ENCODE peak calls at places on chromosomes 5 and 9, in four cellular contexts. One of them, this sample, is unnamed.

GRCh38 chr5:73691301-73691700 is 65.3 kb downstream of the ARHGEF28 start:
- DNase-seq in neural crest cell: no peak
- DNase-seq in pancreas: no peak
- DNase-seq in epithelial cell of esophagus: no peak
- DNase-seq in this sample: no peak

GRCh38 chr5:122313001-122313402 is 965 bp downstream of the SNCAIP start:
- DNase-seq in neural crest cell: no peak
- DNase-seq in pancreas: no peak
- DNase-seq in epithelial cell of esophagus: peak
- DNase-seq in this sample: peak

GRCh38 chr5:56757077-56757476 is 58.3 kb upstream of the MAP3K1 start:
- DNase-seq in neural crest cell: no peak
- DNase-seq in pancreas: no peak
- DNase-seq in epithelial cell of esophagus: peak
- DNase-seq in this sample: no peak

GRCh38 chr5:139658501-139658927 is 10.4 kb downstream of the CXXC5 start:
- DNase-seq in neural crest cell: no peak
- DNase-seq in pancreas: peak
- DNase-seq in epithelial cell of esophagus: peak
- DNase-seq in this sample: peak

GRCh38 chr5:15023846-15024245 is 152.3 kb upstream of the ANKH start:
- DNase-seq in neural crest cell: no peak
- DNase-seq in pancreas: no peak
- DNase-seq in epithelial cell of esophagus: peak
- DNase-seq in this sample: no peak

GRCh38 chr9:135590486-135591079 is 29.0 kb downstream of the PAEP start:
- DNase-seq in neural crest cell: no peak
- DNase-seq in pancreas: no peak
- DNase-seq in epithelial cell of esophagus: no peak
- DNase-seq in this sample: no peak

GRCh38 chr5:106121972-106122605 is 1548.6 kb downstream of the EFNA5 start:
- DNase-seq in neural crest cell: peak
- DNase-seq in pancreas: no peak
- DNase-seq in epithelial cell of esophagus: peak
- DNase-seq in this sample: peak

GRCh38 chr5:16502866-16503265 is 37.3 kb upstream of the ZNF622 start:
- DNase-seq in neural crest cell: no peak
- DNase-seq in pancreas: no peak
- DNase-seq in epithelial cell of esophagus: peak
- DNase-seq in this sample: no peak

GRCh38 chr5:134140530-134141201 is 26.2 kb downstream of the TCF7 start:
- DNase-seq in neural crest cell: peak
- DNase-seq in pancreas: peak
- DNase-seq in epithelial cell of esophagus: peak
- DNase-seq in this sample: peak

GRCh38 chr5:132003170-132003744 is 8.2 kb downstream of the ACSL6 start:
- DNase-seq in neural crest cell: peak
- DNase-seq in pancreas: peak
- DNase-seq in epithelial cell of esophagus: no peak
- DNase-seq in this sample: no peak

GRCh38 chr5:93915142-93915553 is 173.7 kb upstream of the POU5F2 start:
- DNase-seq in neural crest cell: no peak
- DNase-seq in pancreas: no peak
- DNase-seq in epithelial cell of esophagus: peak
- DNase-seq in this sample: no peak

GRCh38 chr5:759111-759741 is 25.3 kb downstream of the ZDHHC11B start:
- DNase-seq in neural crest cell: no peak
- DNase-seq in pancreas: peak
- DNase-seq in epithelial cell of esophagus: no peak
- DNase-seq in this sample: peak

GRCh38 chr9:4290427-4290837 is 9.4 kb downstream of the GLIS3 start:
- DNase-seq in neural crest cell: no peak
- DNase-seq in pancreas: no peak
- DNase-seq in epithelial cell of esophagus: no peak
- DNase-seq in this sample: no peak

GRCh38 chr9:130897848-130898551 is 1.4 kb upstream of the QRFP start:
- DNase-seq in neural crest cell: no peak
- DNase-seq in pancreas: peak
- DNase-seq in epithelial cell of esophagus: no peak
- DNase-seq in this sample: no peak

GRCh38 chr5:171137768-171138540 is 171.1 kb upstream of the TLX3 start:
- DNase-seq in neural crest cell: no peak
- DNase-seq in pancreas: no peak
- DNase-seq in epithelial cell of esophagus: peak
- DNase-seq in this sample: no peak

GRCh38 chr9:6929428-6929827 is 171.7 kb downstream of the KDM4C start:
- DNase-seq in neural crest cell: no peak
- DNase-seq in pancreas: no peak
- DNase-seq in epithelial cell of esophagus: no peak
- DNase-seq in this sample: no peak

GRCh38 chr9:135249191-135249590 is 161.7 kb downstream of the OLFM1 start:
- DNase-seq in neural crest cell: no peak
- DNase-seq in pancreas: peak
- DNase-seq in epithelial cell of esophagus: no peak
- DNase-seq in this sample: no peak

GRCh38 chr5:140232731-140233130 is 57.7 kb downstream of the CYSTM1 start:
- DNase-seq in neural crest cell: no peak
- DNase-seq in pancreas: no peak
- DNase-seq in epithelial cell of esophagus: no peak
- DNase-seq in this sample: no peak

GRCh38 chr5:77639624-77640023 is 1.1 kb upstream of the OTP start:
- DNase-seq in neural crest cell: no peak
- DNase-seq in pancreas: no peak
- DNase-seq in epithelial cell of esophagus: no peak
- DNase-seq in this sample: no peak

GRCh38 chr5:152349683-152350526 is 55.2 kb downstream of the NMUR2 start:
- DNase-seq in neural crest cell: peak
- DNase-seq in pancreas: peak
- DNase-seq in epithelial cell of esophagus: peak
- DNase-seq in this sample: peak

GRCh38 chr5:72210913-72211670 is 103.8 kb downstream of the MAP1B start:
- DNase-seq in neural crest cell: no peak
- DNase-seq in pancreas: peak
- DNase-seq in epithelial cell of esophagus: peak
- DNase-seq in this sample: no peak

GRCh38 chr5:145718956-145719355 is 116.2 kb downstream of the PRELID2 start:
- DNase-seq in neural crest cell: no peak
- DNase-seq in pancreas: no peak
- DNase-seq in epithelial cell of esophagus: peak
- DNase-seq in this sample: no peak
- TF ChIP-seq CTCF in neural crest cell: peak
- TF ChIP-seq CTCF in pancreas: no peak
- TF ChIP-seq CTCF in epithelial cell of esophagus: peak
- TF ChIP-seq CTCF in this sample: no peak

DNA sequence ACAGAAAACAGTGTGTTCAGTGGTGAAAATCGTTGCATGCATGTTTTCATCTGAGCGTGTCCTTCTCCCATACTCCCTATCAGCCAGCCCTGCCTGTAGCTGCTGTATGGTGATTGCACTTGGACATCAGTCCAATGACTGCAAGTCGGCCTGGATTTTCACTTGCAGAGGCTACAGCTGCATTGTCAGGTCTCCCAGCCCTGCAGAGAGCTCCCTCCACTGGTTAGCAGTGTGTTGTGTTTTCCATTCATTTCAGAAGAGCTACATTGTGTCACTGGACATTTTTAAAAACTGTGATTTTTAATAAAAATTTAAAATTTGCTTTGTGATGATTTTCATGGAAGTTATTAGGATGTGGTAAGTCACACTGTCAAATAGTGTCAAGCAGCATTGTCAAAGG is 96.6 kb downstream of the SYK start:
- DNase-seq in neural crest cell: no peak
- DNase-seq in pancreas: no peak
- DNase-seq in epithelial cell of esophagus: no peak
- DNase-seq in this sample: no peak
- TF ChIP-seq CTCF in neural crest cell: peak
- TF ChIP-seq CTCF in pancreas: no peak
- TF ChIP-seq CTCF in epithelial cell of esophagus: peak
- TF ChIP-seq CTCF in this sample: no peak

GRCh38 chr9:13956107-13956506 is 357.8 kb downstream of the NFIB start:
- DNase-seq in neural crest cell: no peak
- DNase-seq in pancreas: no peak
- DNase-seq in epithelial cell of esophagus: no peak
- DNase-seq in this sample: no peak
- TF ChIP-seq CTCF in neural crest cell: no peak
- TF ChIP-seq CTCF in pancreas: no peak
- TF ChIP-seq CTCF in epithelial cell of esophagus: no peak
- TF ChIP-seq CTCF in this sample: no peak

GRCh38 chr5:181203842-181204560 is 995 bp downstream of the TRIM7 start:
- DNase-seq in neural crest cell: no peak
- DNase-seq in pancreas: no peak
- DNase-seq in epithelial cell of esophagus: peak
- DNase-seq in this sample: no peak
- TF ChIP-seq CTCF in neural crest cell: no peak
- TF ChIP-seq CTCF in pancreas: no peak
- TF ChIP-seq CTCF in epithelial cell of esophagus: no peak
- TF ChIP-seq CTCF in this sample: no peak

DNA sequence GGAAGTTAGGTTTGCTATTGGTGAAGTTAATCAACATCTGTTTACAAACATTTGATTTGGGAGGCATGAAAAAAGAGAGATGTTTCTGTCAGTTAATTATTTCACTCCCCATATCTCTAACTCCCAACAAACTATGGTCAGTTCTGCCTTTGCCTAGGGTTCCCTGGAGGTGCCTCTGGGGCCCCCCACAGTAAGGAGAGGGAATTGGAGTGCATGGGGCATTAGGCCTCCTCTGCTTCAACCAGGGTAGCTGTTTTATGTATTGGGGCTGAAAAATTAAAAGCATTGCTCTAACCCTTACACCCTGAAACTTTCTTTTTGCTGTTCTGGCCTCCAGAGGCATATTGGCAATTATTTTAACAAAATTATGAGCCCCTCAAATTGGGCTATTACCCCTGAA is 32.3 kb downstream of the RUSC2 start:
- DNase-seq in neural crest cell: no peak
- DNase-seq in pancreas: no peak
- DNase-seq in epithelial cell of esophagus: no peak
- DNase-seq in this sample: no peak
- TF ChIP-seq CTCF in neural crest cell: no peak
- TF ChIP-seq CTCF in pancreas: no peak
- TF ChIP-seq CTCF in epithelial cell of esophagus: no peak
- TF ChIP-seq CTCF in this sample: no peak